ENCODE peak calls at places on chromosomes 13 and 19, in four cellular contexts. L is AG08396; Q is NCI-H526; J is effector CD4-positive, alpha-beta T cell. O is an unnamed sample.

GRCh38 chr13:62320731-62321130 is 905.1 kb upstream of the PCDH20 start:
- DNase-seq in L (no peak), Q (no peak), J (no peak), O (no peak)

GRCh38 chr19:54439174-54439851 is 9.7 kb upstream of the LENG8 start:
- DNase-seq in L (no peak), Q (no peak), J (no peak), O (no peak)

GRCh38 chr19:49338691-49339363 is 3.6 kb downstream of the CD37 start:
- DNase-seq in L (peak; percentile 61), Q (peak; percentile 81), J (no peak), O (no peak)

GRCh38 chr19:28553764-28554163 is 659.2 kb downstream of the UQCRFS1 start:
- DNase-seq in L (no peak), Q (no peak), J (no peak), O (no peak)

GRCh38 chr13:83730674-83731073 is 151.6 kb downstream of the SLITRK1 start:
- DNase-seq in L (no peak), Q (no peak), J (no peak), O (no peak)

GRCh38 chr13:74920945-74921725 is 560.8 kb downstream of the TBC1D4 start:
- DNase-seq in L (no peak), Q (no peak), J (no peak), O (no peak)

GRCh38 chr13:87042946-87043345 is 628.2 kb upstream of the SLITRK5 start:
- DNase-seq in L (no peak), Q (no peak), J (no peak), O (no peak)

GRCh38 chr13:99909097-99909835 is 62.3 kb downstream of the ZIC5 start:
- DNase-seq in L (no peak), Q (no peak), J (no peak), O (no peak)

GRCh38 chr13:85535306-85535705 is 263.9 kb downstream of the SLITRK6 start:
- DNase-seq in L (no peak), Q (no peak), J (no peak), O (no peak)

GRCh38 chr13:41931337-41931736 is 29.6 kb downstream of the VWA8 start:
- DNase-seq in L (no peak), Q (no peak), J (no peak), O (no peak)

GRCh38 chr19:16449330-16449961 is 22.3 kb downstream of the EPS15L1 start:
- DNase-seq in L (no peak), Q (no peak), J (no peak), O (no peak)

GRCh38 chr19:43337737-43338136 is 15.7 kb upstream of the CD177 start:
- DNase-seq in L (no peak), Q (no peak), J (no peak), O (no peak)

GRCh38 chr19:5369962-5370367 is 29.4 kb upstream of the PTPRS start:
- DNase-seq in L (peak; percentile 42), Q (no peak), J (peak; percentile 14), O (no peak)

GRCh38 chr19:19514881-19515763 is at the start of gene TSSK6:
- DNase-seq in L (no peak), Q (no peak), J (no peak), O (no peak)